ENCODE peak calls at places on chromosome 1, in ten cellular contexts. C is stimulated activated CD4-positive, alpha-beta T cell treated with anti-CD3 and anti-CD28 coated beads, Interleukin-2, amount 100 ng/mL, for 48 hours; Y is M059J; V is NCI-H1105; Q is C1 segment of cervical spinal cord; J is adipocyte; O is head of caudate nucleus; L is left ventricle myocardium inferior; X is activated T-cell treated with anti-CD3 and anti-CD28 coated beads for 1 hour; H is esophagus squamous epithelium. P is an unnamed sample.

GRCh38 chr1:101188311-101188710 is 48.5 kb upstream of the S1PR1 start:
- DNase-seq in C (no peak), Y (peak; percentile 67), V (no peak), Q (no peak), J (no peak), O (no peak), L (no peak), X (no peak), H (no peak), P (no peak)

GRCh38 chr1:82395450-82395849 is 594.7 kb downstream of the ADGRL2 start:
- DNase-seq in C (no peak), Y (no peak), V (no peak), Q (no peak), J (no peak), O (no peak), L (no peak), X (no peak), H (no peak), P (no peak)

GRCh38 chr1:70048336-70048735 is 157.0 kb downstream of the LRRC40 start:
- DNase-seq in C (no peak), Y (no peak), V (no peak), Q (no peak), J (peak; percentile 11), O (no peak), L (no peak), X (no peak), H (no peak), P (no peak)

GRCh38 chr1:180598333-180598979 is 33.4 kb upstream of the XPR1 start:
- DNase-seq in C (no peak), Y (no peak), V (no peak), Q (no peak), J (no peak), O (no peak), L (no peak), X (no peak), H (no peak), P (no peak)

GRCh38 chr1:32215629-32216505 is 6.3 kb downstream of the TMEM234 start:
- DNase-seq in C (peak; percentile 43), Y (peak; percentile 74), V (peak; percentile 26), Q (peak; percentile 4), J (peak; percentile 88), O (peak; percentile 61), L (peak; percentile 29), X (peak; percentile 48), H (no peak), P (peak; percentile 15)

GRCh38 chr1:100394286-100394685 is 42.0 kb downstream of the CDC14A start:
- DNase-seq in C (no peak), Y (no peak), V (no peak), Q (no peak), J (no peak), O (no peak), L (no peak), X (no peak), H (no peak), P (no peak)

GRCh38 chr1:153790282-153790995 is 15.2 kb downstream of the SLC27A3 start:
- DNase-seq in C (no peak), Y (peak; percentile 42), V (no peak), Q (peak; percentile 91), J (peak; percentile 64), O (peak; percentile 26), L (peak; percentile 84), X (no peak), H (no peak), P (peak; percentile 71)

GRCh38 chr1:11740258-11741192 is 4.6 kb downstream of the AGTRAP start:
- DNase-seq in C (no peak), Y (peak; percentile 22), V (no peak), Q (no peak), J (no peak), O (no peak), L (no peak), X (no peak), H (no peak), P (no peak)

GRCh38 chr1:170659404-170660035 is 4.4 kb upstream of the PRRX1 start:
- DNase-seq in C (no peak), Y (no peak), V (no peak), Q (no peak), J (peak; percentile 76), O (no peak), L (no peak), X (no peak), H (no peak), P (no peak)

P was measured in hippocampal formation.